ENCODE peak calls at places on chromosomes 4 and X, in six cellular contexts. X is omental fat pad, A is right atrium auricular region, I is nucleus accumbens, B is NCI-H2107, U is left cardiac atrium. G is an unnamed sample.

GRCh38 chr4:71472946-71473345 is 134.1 kb downstream of the SLC4A4 start:
- DNase-seq in A (no peak), B (no peak), I (no peak), U (no peak), X (no peak), G (no peak)

GRCh38 chr4:77579406-77580076 is 26.1 kb upstream of the CXCL13 start:
- DNase-seq in X (no peak), I (no peak), A (no peak), U (no peak), B (no peak), G (no peak)

GRCh38 chr4:19807505-19807904 is 444.2 kb upstream of the SLIT2 start:
- DNase-seq in I (no peak), B (no peak), X (no peak), U (no peak), A (no peak), G (no peak)

GRCh38 chr4:76744253-76744921 is 153.6 kb downstream of the SOWAHB start:
- DNase-seq in A (no peak), I (no peak), U (no peak), X (no peak), B (no peak), G (no peak)

GRCh38 chr4:37481547-37482129 is 204.5 kb downstream of the RELL1 start:
- DNase-seq in I (no peak), X (no peak), B (no peak), U (no peak), A (no peak), G (no peak)

GRCh38 chrX:129686422-129686948 is 31.7 kb upstream of the APLN start:
- DNase-seq in X (no peak), B (no peak), U (peak), I (peak), A (peak), G (peak)

GRCh38 chrX:68846536-68846935 is 17.7 kb downstream of the EFNB1 start:
- DNase-seq in B (no peak), U (no peak), I (no peak), A (no peak), X (no peak), G (no peak)

GRCh38 chr4:176223561-176223960 is 28.2 kb upstream of the SPATA4 start:
- DNase-seq in U (no peak), A (no peak), B (no peak), X (no peak), I (no peak), G (no peak)

GRCh38 chr4:111778543-111778942 is 366.7 kb upstream of the FAM241A start:
- DNase-seq in X (no peak), I (no peak), A (no peak), U (no peak), B (no peak), G (no peak)

GRCh38 chrX:153963546-153963945 is 8.1 kb downstream of the HCFC1 start:
- DNase-seq in U (no peak), B (no peak), A (no peak), I (peak), X (no peak), G (no peak)

GRCh38 chr4:168979338-168979737 is 30.7 kb downstream of the CBR4 start:
- DNase-seq in I (no peak), X (no peak), A (no peak), B (no peak), U (no peak), G (no peak)

GRCh38 chr4:77158487-77158861 is 1.5 kb downstream of the CCNG2 start:
- DNase-seq in X (no peak), U (no peak), B (no peak), A (no peak), I (no peak), G (no peak)

GRCh38 chr4:142547974-142548373 is 298.1 kb downstream of the INPP4B start:
- DNase-seq in I (no peak), A (no peak), U (no peak), B (no peak), X (no peak), G (no peak)

GRCh38 chrX:10648608-10649007 is 28.2 kb upstream of the MID1 start:
- DNase-seq in I (no peak), A (no peak), B (peak), U (no peak), X (no peak), G (no peak)

GRCh38 chr4:74374561-74375327 is 9.8 kb downstream of the EREG start:
- DNase-seq in I (no peak), B (no peak), A (peak), U (peak), X (peak), G (peak)